ENCODE peak calls at places on chromosome X, in four cellular contexts. One of them, this sample, is unnamed.

GRCh38 chrX:68490644-68491043 is 8.2 kb upstream of the YIPF6 start:
- DNase-seq in activated CD4-positive, alpha-beta T cell treated with anti-CD3 and anti-CD28 coated beads, Interleukin-2, amount 50 U/mL, for 24 hours: no peak
- DNase-seq in tibial nerve: no peak
- DNase-seq in K562: peak; percentile 47
- DNase-seq in this sample: no peak

GRCh38 chrX:645024-645376 is 14.4 kb downstream of the SHOX start:
- DNase-seq in activated CD4-positive, alpha-beta T cell treated with anti-CD3 and anti-CD28 coated beads, Interleukin-2, amount 50 U/mL, for 24 hours: no peak
- DNase-seq in tibial nerve: no peak
- DNase-seq in K562: no peak
- DNase-seq in this sample: no peak

GRCh38 chrX:131763674-131764073 is 219.8 kb downstream of the OR13H1 start:
- DNase-seq in activated CD4-positive, alpha-beta T cell treated with anti-CD3 and anti-CD28 coated beads, Interleukin-2, amount 50 U/mL, for 24 hours: no peak
- DNase-seq in tibial nerve: no peak
- DNase-seq in K562: no peak
- DNase-seq in this sample: no peak

GRCh38 chrX:7159132-7159861 is 11.3 kb upstream of the PUDP start:
- DNase-seq in activated CD4-positive, alpha-beta T cell treated with anti-CD3 and anti-CD28 coated beads, Interleukin-2, amount 50 U/mL, for 24 hours: no peak
- DNase-seq in tibial nerve: no peak
- DNase-seq in K562: no peak
- DNase-seq in this sample: no peak

GRCh38 chrX:6813836-6814370 is 279.0 kb upstream of the VCX3A start:
- DNase-seq in activated CD4-positive, alpha-beta T cell treated with anti-CD3 and anti-CD28 coated beads, Interleukin-2, amount 50 U/mL, for 24 hours: no peak
- DNase-seq in tibial nerve: no peak
- DNase-seq in K562: no peak
- DNase-seq in this sample: no peak

GRCh38 chrX:123405231-123405630 is 221.2 kb downstream of the GRIA3 start:
- DNase-seq in activated CD4-positive, alpha-beta T cell treated with anti-CD3 and anti-CD28 coated beads, Interleukin-2, amount 50 U/mL, for 24 hours: no peak
- DNase-seq in tibial nerve: no peak
- DNase-seq in K562: no peak
- DNase-seq in this sample: no peak

GRCh38 chrX:37462346-37462745 is 109.1 kb upstream of the LANCL3 start:
- DNase-seq in activated CD4-positive, alpha-beta T cell treated with anti-CD3 and anti-CD28 coated beads, Interleukin-2, amount 50 U/mL, for 24 hours: no peak
- DNase-seq in tibial nerve: no peak
- DNase-seq in K562: no peak
- DNase-seq in this sample: no peak

GRCh38 chrX:22652596-22652995 is 347.2 kb upstream of the DDX53 start:
- DNase-seq in activated CD4-positive, alpha-beta T cell treated with anti-CD3 and anti-CD28 coated beads, Interleukin-2, amount 50 U/mL, for 24 hours: no peak
- DNase-seq in tibial nerve: no peak
- DNase-seq in K562: no peak
- DNase-seq in this sample: no peak

GRCh38 chrX:104432321-104432720 is 133.7 kb upstream of the IL1RAPL2 start:
- DNase-seq in activated CD4-positive, alpha-beta T cell treated with anti-CD3 and anti-CD28 coated beads, Interleukin-2, amount 50 U/mL, for 24 hours: no peak
- DNase-seq in tibial nerve: no peak
- DNase-seq in K562: no peak
- DNase-seq in this sample: no peak

GRCh38 chrX:119266364-119266995 is 30.4 kb downstream of the PGRMC1 start:
- DNase-seq in activated CD4-positive, alpha-beta T cell treated with anti-CD3 and anti-CD28 coated beads, Interleukin-2, amount 50 U/mL, for 24 hours: no peak
- DNase-seq in tibial nerve: no peak
- DNase-seq in K562: peak; percentile 30
- DNase-seq in this sample: peak; percentile 19

GRCh38 chrX:131235768-131236167 is 53.3 kb downstream of the IGSF1 start:
- DNase-seq in activated CD4-positive, alpha-beta T cell treated with anti-CD3 and anti-CD28 coated beads, Interleukin-2, amount 50 U/mL, for 24 hours: no peak
- DNase-seq in tibial nerve: no peak
- DNase-seq in K562: peak; percentile 46
- DNase-seq in this sample: no peak

GRCh38 chrX:22959204-22959920 is 40.4 kb upstream of the DDX53 start:
- DNase-seq in activated CD4-positive, alpha-beta T cell treated with anti-CD3 and anti-CD28 coated beads, Interleukin-2, amount 50 U/mL, for 24 hours: no peak
- DNase-seq in tibial nerve: no peak
- DNase-seq in K562: no peak
- DNase-seq in this sample: no peak

GRCh38 chrX:9948406-9948805 is 18.8 kb upstream of the CLDN34 start:
- DNase-seq in activated CD4-positive, alpha-beta T cell treated with anti-CD3 and anti-CD28 coated beads, Interleukin-2, amount 50 U/mL, for 24 hours: no peak
- DNase-seq in tibial nerve: no peak
- DNase-seq in K562: no peak
- DNase-seq in this sample: no peak

GRCh38 chrX:28586291-28586690 is 955 bp upstream of the IL1RAPL1 start:
- DNase-seq in activated CD4-positive, alpha-beta T cell treated with anti-CD3 and anti-CD28 coated beads, Interleukin-2, amount 50 U/mL, for 24 hours: no peak
- DNase-seq in tibial nerve: no peak
- DNase-seq in K562: no peak
- DNase-seq in this sample: no peak

GRCh38 chrX:66676990-66677389 is 38.1 kb upstream of the EDA2R start:
- DNase-seq in activated CD4-positive, alpha-beta T cell treated with anti-CD3 and anti-CD28 coated beads, Interleukin-2, amount 50 U/mL, for 24 hours: no peak
- DNase-seq in tibial nerve: no peak
- DNase-seq in K562: no peak
- DNase-seq in this sample: no peak

GRCh38 chrX:76428243-76429130 is 977 bp downstream of the MAGEE1 start:
- DNase-seq in activated CD4-positive, alpha-beta T cell treated with anti-CD3 and anti-CD28 coated beads, Interleukin-2, amount 50 U/mL, for 24 hours: no peak
- DNase-seq in tibial nerve: no peak
- DNase-seq in K562: no peak
- DNase-seq in this sample: peak; percentile 64

GRCh38 chrX:120144178-120144844 is 14.1 kb upstream of the RHOXF2 start:
- DNase-seq in activated CD4-positive, alpha-beta T cell treated with anti-CD3 and anti-CD28 coated beads, Interleukin-2, amount 50 U/mL, for 24 hours: no peak
- DNase-seq in tibial nerve: no peak
- DNase-seq in K562: peak; percentile 57
- DNase-seq in this sample: no peak

GRCh38 chrX:68669094-68669830 is 21.8 kb downstream of the STARD8 start:
- DNase-seq in activated CD4-positive, alpha-beta T cell treated with anti-CD3 and anti-CD28 coated beads, Interleukin-2, amount 50 U/mL, for 24 hours: no peak
- DNase-seq in tibial nerve: no peak
- DNase-seq in K562: no peak
- DNase-seq in this sample: no peak

GRCh38 chrX:45956222-45956867 is 588.9 kb downstream of the ZNF674 start:
- DNase-seq in activated CD4-positive, alpha-beta T cell treated with anti-CD3 and anti-CD28 coated beads, Interleukin-2, amount 50 U/mL, for 24 hours: no peak
- DNase-seq in tibial nerve: no peak
- DNase-seq in K562: no peak
- DNase-seq in this sample: no peak

GRCh38 chrX:47098746-47099145 is 20.5 kb downstream of the RGN start:
- DNase-seq in activated CD4-positive, alpha-beta T cell treated with anti-CD3 and anti-CD28 coated beads, Interleukin-2, amount 50 U/mL, for 24 hours: no peak
- DNase-seq in tibial nerve: no peak
- DNase-seq in K562: no peak
- DNase-seq in this sample: no peak

GRCh38 chrX:45758319-45758718 is 557.6 kb upstream of the DIPK2B start:
- DNase-seq in activated CD4-positive, alpha-beta T cell treated with anti-CD3 and anti-CD28 coated beads, Interleukin-2, amount 50 U/mL, for 24 hours: no peak
- DNase-seq in tibial nerve: no peak
- DNase-seq in K562: no peak
- DNase-seq in this sample: no peak

GRCh38 chrX:34956915-34957314 is 14.3 kb downstream of the FAM47B start:
- DNase-seq in activated CD4-positive, alpha-beta T cell treated with anti-CD3 and anti-CD28 coated beads, Interleukin-2, amount 50 U/mL, for 24 hours: no peak
- DNase-seq in tibial nerve: no peak
- DNase-seq in K562: no peak
- DNase-seq in this sample: no peak

GRCh38 chrX:41526925-41527324 is 79.8 kb downstream of the NYX start:
- DNase-seq in activated CD4-positive, alpha-beta T cell treated with anti-CD3 and anti-CD28 coated beads, Interleukin-2, amount 50 U/mL, for 24 hours: no peak
- DNase-seq in tibial nerve: no peak
- DNase-seq in K562: no peak
- DNase-seq in this sample: no peak

GRCh38 chrX:10507181-10507580 is 113.2 kb downstream of the MID1 start:
- DNase-seq in activated CD4-positive, alpha-beta T cell treated with anti-CD3 and anti-CD28 coated beads, Interleukin-2, amount 50 U/mL, for 24 hours: no peak
- DNase-seq in tibial nerve: no peak
- DNase-seq in K562: no peak
- DNase-seq in this sample: no peak

GRCh38 chrX:79325263-79325958 is 41.7 kb downstream of the ITM2A start:
- DNase-seq in activated CD4-positive, alpha-beta T cell treated with anti-CD3 and anti-CD28 coated beads, Interleukin-2, amount 50 U/mL, for 24 hours: peak; percentile 6
- DNase-seq in tibial nerve: no peak
- DNase-seq in K562: peak; percentile 35
- DNase-seq in this sample: no peak

GRCh38 chrX:33726281-33727160 is 405.6 kb downstream of the FAM47A start:
- DNase-seq in activated CD4-positive, alpha-beta T cell treated with anti-CD3 and anti-CD28 coated beads, Interleukin-2, amount 50 U/mL, for 24 hours: no peak
- DNase-seq in tibial nerve: no peak
- DNase-seq in K562: no peak
- DNase-seq in this sample: no peak

GRCh38 chrX:34467437-34467836 is 189.6 kb downstream of the TMEM47 start:
- DNase-seq in activated CD4-positive, alpha-beta T cell treated with anti-CD3 and anti-CD28 coated beads, Interleukin-2, amount 50 U/mL, for 24 hours: no peak
- DNase-seq in tibial nerve: no peak
- DNase-seq in K562: no peak
- DNase-seq in this sample: no peak

GRCh38 chrX:112840382-112841113 is at the start of gene AMOT:
- DNase-seq in activated CD4-positive, alpha-beta T cell treated with anti-CD3 and anti-CD28 coated beads, Interleukin-2, amount 50 U/mL, for 24 hours: peak; percentile 27
- DNase-seq in tibial nerve: peak; percentile 54
- DNase-seq in K562: peak; percentile 42
- DNase-seq in this sample: peak; percentile 23

GRCh38 chrX:3044671-3045070 is 3.4 kb downstream of the ARSF start:
- DNase-seq in activated CD4-positive, alpha-beta T cell treated with anti-CD3 and anti-CD28 coated beads, Interleukin-2, amount 50 U/mL, for 24 hours: no peak
- DNase-seq in tibial nerve: no peak
- DNase-seq in K562: no peak
- DNase-seq in this sample: no peak

GRCh38 chrX:23756165-23756564 is 13.1 kb upstream of the ACOT9 start:
- DNase-seq in activated CD4-positive, alpha-beta T cell treated with anti-CD3 and anti-CD28 coated beads, Interleukin-2, amount 50 U/mL, for 24 hours: peak; percentile 42
- DNase-seq in tibial nerve: peak; percentile 15
- DNase-seq in K562: peak; percentile 84
- DNase-seq in this sample: peak; percentile 58

GRCh38 chrX:16934212-16934611 is 12.2 kb upstream of the REPS2 start:
- DNase-seq in activated CD4-positive, alpha-beta T cell treated with anti-CD3 and anti-CD28 coated beads, Interleukin-2, amount 50 U/mL, for 24 hours: no peak
- DNase-seq in tibial nerve: no peak
- DNase-seq in K562: no peak
- DNase-seq in this sample: no peak

GRCh38 chrX:115894087-115894486 is 276.5 kb upstream of the AGTR2 start:
- DNase-seq in activated CD4-positive, alpha-beta T cell treated with anti-CD3 and anti-CD28 coated beads, Interleukin-2, amount 50 U/mL, for 24 hours: no peak
- DNase-seq in tibial nerve: no peak
- DNase-seq in K562: peak; percentile 45
- DNase-seq in this sample: no peak

GRCh38 chrX:154717824-154718223 is 33.1 kb downstream of the GAB3 start:
- DNase-seq in activated CD4-positive, alpha-beta T cell treated with anti-CD3 and anti-CD28 coated beads, Interleukin-2, amount 50 U/mL, for 24 hours: no peak
- DNase-seq in tibial nerve: no peak
- DNase-seq in K562: peak; percentile 89
- DNase-seq in this sample: peak; percentile 29

GRCh38 chrX:47172971-47173792 is 20.4 kb upstream of the UBA1 start:
- DNase-seq in activated CD4-positive, alpha-beta T cell treated with anti-CD3 and anti-CD28 coated beads, Interleukin-2, amount 50 U/mL, for 24 hours: no peak
- DNase-seq in tibial nerve: no peak
- DNase-seq in K562: no peak
- DNase-seq in this sample: no peak